ENCODE peak calls at places on chromosomes 7 and 10, in six cellular contexts. T, A, U, R, S and C are unnamed samples.

GRCh38 chr7:149732111-149732561 is 41.3 kb downstream of the ZNF467 start:
- DNase-seq in T (no peak), A (no peak), U (no peak), R (no peak), S (no peak), C (peak; percentile 67)

GRCh38 chr7:38398725-38399321 is 125.4 kb upstream of the TARP start:
- DNase-seq in T (no peak), A (peak; percentile 73), U (peak; percentile 49), R (peak; percentile 59), S (peak; percentile 68), C (no peak)

GRCh38 chr10:6065845-6066244 is 3.7 kb upstream of the IL2RA start:
- DNase-seq in T (no peak), A (peak; percentile 46), U (no peak), R (peak; percentile 10), S (peak; percentile 72), C (no peak)

GRCh38 chr10:69093933-69094332 is 6.0 kb downstream of the SRGN start:
- DNase-seq in T (no peak), A (no peak), U (no peak), R (no peak), S (peak; percentile 66), C (no peak)

GRCh38 chr7:84900215-84900614 is 286.6 kb downstream of the SEMA3D start:
- DNase-seq in T (no peak), A (no peak), U (no peak), R (no peak), S (no peak), C (no peak)

GRCh38 chr10:129935102-129935860 is 28.8 kb downstream of the EBF3 start:
- DNase-seq in T (no peak), A (no peak), U (no peak), R (no peak), S (no peak), C (peak; percentile 74)

GRCh38 chr7:28423919-28424514 is 11.7 kb downstream of the CREB5 start:
- DNase-seq in T (no peak), A (no peak), U (no peak), R (no peak), S (no peak), C (no peak)

GRCh38 chr7:104814671-104815400 is 199.2 kb upstream of the KMT2E start:
- DNase-seq in T (no peak), A (no peak), U (no peak), R (no peak), S (no peak), C (no peak)

GRCh38 chr10:93368210-93368609 is 113.9 kb downstream of the MYOF start:
- DNase-seq in T (no peak), A (no peak), U (no peak), R (no peak), S (peak; percentile 50), C (no peak)

GRCh38 chr7:103951311-103951710 is 38.1 kb downstream of the RELN start:
- DNase-seq in T (no peak), A (no peak), U (no peak), R (no peak), S (no peak), C (no peak)

GRCh38 chr10:110398419-110399162 is 93.9 kb upstream of the SMNDC1 start:
- DNase-seq in T (no peak), A (no peak), U (no peak), R (no peak), S (peak; percentile 98), C (no peak)

GRCh38 chr10:1598393-1599153 is 138.8 kb downstream of the ADARB2 start:
- DNase-seq in T (no peak), A (no peak), U (no peak), R (no peak), S (no peak), C (peak; percentile 85)

GRCh38 chr10:125812128-125812527 is 10.9 kb downstream of the UROS start:
- DNase-seq in T (no peak), A (no peak), U (no peak), R (no peak), S (peak; percentile 43), C (no peak)

GRCh38 chr10:122709971-122710370 is 10.3 kb upstream of the C10orf120 start:
- DNase-seq in T (no peak), A (no peak), U (no peak), R (no peak), S (no peak), C (no peak)

GRCh38 chr10:7161484-7162283 is 249.2 kb downstream of the SFMBT2 start:
- DNase-seq in T (no peak), A (no peak), U (no peak), R (no peak), S (peak; percentile 79), C (no peak)

GRCh38 chr7:134707663-134708383 is 61.2 kb downstream of the BPGM start:
- DNase-seq in T (no peak), A (no peak), U (no peak), R (no peak), S (no peak), C (no peak)

GRCh38 chr7:988426-988911 is 5.5 kb downstream of the CYP2W1 start:
- DNase-seq in T (no peak), A (no peak), U (no peak), R (no peak), S (peak; percentile 31), C (no peak)

GRCh38 chr10:90363799-90364483 is 493.9 kb downstream of the HTR7 start:
- DNase-seq in T (no peak), A (no peak), U (no peak), R (no peak), S (peak; percentile 4), C (no peak)

GRCh38 chr7:2771274-2771711 is 72.8 kb downstream of the GNA12 start:
- DNase-seq in T (no peak), A (no peak), U (no peak), R (no peak), S (peak; percentile 61), C (peak; percentile 51)

GRCh38 chr7:99357701-99358490 is 16.6 kb upstream of the ARPC1B start:
- DNase-seq in T (no peak), A (peak; percentile 30), U (no peak), R (no peak), S (no peak), C (peak; percentile 65)

GRCh38 chr7:768881-769504 is 41.9 kb upstream of the PRKAR1B start:
- DNase-seq in T (no peak), A (no peak), U (no peak), R (no peak), S (peak; percentile 36), C (no peak)

GRCh38 chr10:3919676-3920308 is 134.8 kb upstream of the KLF6 start:
- DNase-seq in T (no peak), A (no peak), U (no peak), R (no peak), S (no peak), C (no peak)

GRCh38 chr7:391961-392524 is 102.1 kb downstream of the FOXL3 start:
- DNase-seq in T (no peak), A (no peak), U (no peak), R (no peak), S (no peak), C (no peak)

GRCh38 chr10:124906551-124907001 is 35.3 kb upstream of the ZRANB1 start:
- DNase-seq in T (no peak), A (no peak), U (no peak), R (no peak), S (peak; percentile 78), C (peak; percentile 72)

GRCh38 chr7:128974241-128974934 is 36.7 kb downstream of the IRF5 start:
- DNase-seq in T (no peak), A (no peak), U (no peak), R (no peak), S (peak; percentile 80), C (no peak)

GRCh38 chr10:101005361-101005760 is 5.8 kb downstream of the LZTS2 start:
- DNase-seq in T (no peak), A (no peak), U (no peak), R (no peak), S (no peak), C (no peak)

GRCh38 chr10:56359837-56360236 is 1.2 kb downstream of the ZWINT start:
- DNase-seq in T (no peak), A (no peak), U (no peak), R (no peak), S (no peak), C (no peak)

GRCh38 chr10:4533626-4534025 is 292.4 kb upstream of the AKR1E2 start:
- DNase-seq in T (no peak), A (no peak), U (no peak), R (no peak), S (peak; percentile 29), C (no peak)

GRCh38 chr7:127943541-127944521 is 87.4 kb downstream of the LRRC4 start:
- DNase-seq in T (no peak), A (no peak), U (no peak), R (no peak), S (peak; percentile 72), C (no peak)

GRCh38 chr10:66244953-66245352 is 680.9 kb upstream of the LRRTM3 start:
- DNase-seq in T (no peak), A (no peak), U (no peak), R (no peak), S (no peak), C (peak; percentile 69)

GRCh38 chr7:36668750-36669149 is 55.5 kb downstream of the AOAH start:
- DNase-seq in T (no peak), A (no peak), U (no peak), R (no peak), S (no peak), C (no peak)

GRCh38 chr10:75062191-75062849 is 49.1 kb upstream of the SAMD8 start:
- DNase-seq in T (no peak), A (no peak), U (no peak), R (no peak), S (peak; percentile 51), C (no peak)